ENCODE peak calls at places on chromosomes 5 and 9, in nine cellular contexts. X is HEK293T; C is Calu3; G is NAMALWA; O is activated T-cell treated with anti-CD3 and anti-CD28 coated beads for 4 hours; P is stimulated activated CD8-positive, alpha-beta memory T cell treated with anti-CD3 and anti-CD28 coated beads, Interleukin-7, amount 100 ng/mL, for 24 hours; D is iPS-NIHi11; R is WTC11; F is KG1. I is an unnamed sample.

GRCh38 chr5:93570294-93571110 is 10.5 kb downstream of the NR2F1-AS1 start:
- DNase-seq in X (no peak), C (no peak), G (no peak), O (no peak), P (no peak), D (peak), R (peak), F (no peak), I (no peak)

GRCh38 chr9:11312976-11313375 is 700.2 kb upstream of the PTPRD start:
- DNase-seq in X (no peak), C (no peak), G (no peak), O (no peak), P (no peak), D (no peak), R (no peak), F (no peak), I (no peak)

GRCh38 chr5:98904786-98905185 is 24.0 kb downstream of the CHD1 start:
- DNase-seq in X (no peak), C (peak), G (no peak), O (no peak), P (no peak), D (no peak), R (no peak), F (no peak), I (no peak)

GRCh38 chr5:109656829-109657228 is 32.9 kb upstream of the MAN2A1 start:
- DNase-seq in X (no peak), C (no peak), G (peak), O (peak), P (peak), D (no peak), R (no peak), F (peak), I (no peak)

GRCh38 chr9:97475079-97475478 is 26.4 kb upstream of the TMOD1 start:
- DNase-seq in X (no peak), C (no peak), G (no peak), O (no peak), P (no peak), D (no peak), R (no peak), F (no peak), I (no peak)

GRCh38 chr5:9877473-9877872 is 247.3 kb upstream of the TAS2R1 start:
- DNase-seq in X (no peak), C (no peak), G (no peak), O (no peak), P (no peak), D (no peak), R (no peak), F (no peak), I (no peak)

GRCh38 chr5:149448831-149449714 is 70.0 kb upstream of the IL17B start:
- DNase-seq in X (no peak), C (no peak), G (peak), O (no peak), P (no peak), D (no peak), R (peak), F (no peak), I (no peak)

GRCh38 chr9:122219856-122220672 is 8.7 kb downstream of the LHX6 start:
- DNase-seq in X (no peak), C (no peak), G (no peak), O (no peak), P (no peak), D (no peak), R (peak), F (no peak), I (no peak)

GRCh38 chr9:2134391-2134790 is 119.2 kb downstream of the SMARCA2 start:
- DNase-seq in X (no peak), C (no peak), G (no peak), O (no peak), P (no peak), D (no peak), R (no peak), F (no peak), I (no peak)

GRCh38 chr9:32590898-32591297 is 17.9 kb upstream of the NDUFB6 start:
- DNase-seq in X (no peak), C (no peak), G (no peak), O (no peak), P (no peak), D (no peak), R (no peak), F (no peak), I (no peak)

GRCh38 chr5:96946381-96946780 is 10.5 kb downstream of the LNPEP start:
- DNase-seq in X (no peak), C (no peak), G (no peak), O (no peak), P (no peak), D (no peak), R (no peak), F (no peak), I (no peak)

GRCh38 chr5:134111741-134112647 is 2.5 kb upstream of the TCF7 start:
- DNase-seq in X (no peak), C (no peak), G (no peak), O (no peak), P (no peak), D (no peak), R (no peak), F (no peak), I (no peak)

GRCh38 chr5:850511-851006 is at the start of gene ZDHHC11:
- DNase-seq in X (no peak), C (no peak), G (no peak), O (no peak), P (no peak), D (peak), R (peak), F (no peak), I (no peak)

GRCh38 chr5:14250094-14250777 is 107.1 kb downstream of the TRIO start:
- DNase-seq in X (peak), C (no peak), G (peak), O (no peak), P (no peak), D (peak), R (peak), F (no peak), I (no peak)

GRCh38 chr5:172775326-172776234 is 4.6 kb upstream of the DUSP1 start:
- DNase-seq in X (no peak), C (no peak), G (no peak), O (no peak), P (no peak), D (no peak), R (no peak), F (no peak), I (no peak)

GRCh38 chr5:99605904-99606303 is 677.1 kb upstream of the CHD1 start:
- DNase-seq in X (no peak), C (no peak), G (no peak), O (no peak), P (no peak), D (no peak), R (no peak), F (no peak), I (no peak)

GRCh38 chr5:86570427-86571083 is 47.2 kb upstream of the COX7C start:
- DNase-seq in X (no peak), C (no peak), G (no peak), O (no peak), P (no peak), D (no peak), R (no peak), F (no peak), I (no peak)

GRCh38 chr5:58040851-58041250 is 419.0 kb downstream of the PLK2 start:
- DNase-seq in X (no peak), C (no peak), G (no peak), O (no peak), P (no peak), D (no peak), R (no peak), F (no peak), I (no peak)

GRCh38 chr9:81141952-81142351 is 547.4 kb downstream of the TLE1 start:
- DNase-seq in X (no peak), C (no peak), G (no peak), O (no peak), P (no peak), D (no peak), R (no peak), F (no peak), I (no peak)

GRCh38 chr5:112492291-112492690 is 73.2 kb upstream of the EPB41L4A start:
- DNase-seq in X (peak), C (peak), G (peak), O (no peak), P (no peak), D (peak), R (peak), F (no peak), I (no peak)

GRCh38 chr9:99490736-99491135 is 268.7 kb downstream of the SEC61B start:
- DNase-seq in X (no peak), C (no peak), G (no peak), O (no peak), P (no peak), D (no peak), R (no peak), F (no peak), I (no peak)

GRCh38 chr9:133761641-133762248 is 23.6 kb upstream of the SARDH start:
- DNase-seq in X (no peak), C (no peak), G (no peak), O (no peak), P (no peak), D (no peak), R (no peak), F (no peak), I (peak)

GRCh38 chr5:101942321-101942882 is 353.7 kb downstream of the SLCO4C1 start:
- DNase-seq in X (peak), C (peak), G (peak), O (no peak), P (no peak), D (peak), R (peak), F (no peak), I (no peak)

I was measured in vagina.